ENCODE peak calls at places on chromosomes 5 and 9, in five cellular contexts. One of them, this sample, is unnamed.

GRCh38 chr9:89274838-89275237 is 36.2 kb upstream of the CKS2 start:
- DNase-seq in colonic mucosa: no peak
- DNase-seq in NCI-H1105: no peak
- DNase-seq in H9: no peak
- DNase-seq in SK-MEL-5: no peak
- DNase-seq in this sample: no peak

GRCh38 chr9:82903503-82903902 is 159.4 kb downstream of the RASEF start:
- DNase-seq in colonic mucosa: no peak
- DNase-seq in H9: no peak
- DNase-seq in SK-MEL-5: peak; percentile 24
- DNase-seq in NCI-H1105: no peak
- DNase-seq in this sample: no peak

GRCh38 chr5:150356575-150357284 is 767 bp upstream of the TCOF1 start:
- DNase-seq in SK-MEL-5: no peak
- DNase-seq in NCI-H1105: no peak
- DNase-seq in colonic mucosa: peak; percentile 28
- DNase-seq in H9: no peak
- DNase-seq in this sample: no peak

GRCh38 chr9:2193565-2193964 is 178.4 kb downstream of the SMARCA2 start:
- DNase-seq in colonic mucosa: no peak
- DNase-seq in SK-MEL-5: no peak
- DNase-seq in H9: no peak
- DNase-seq in NCI-H1105: no peak
- DNase-seq in this sample: no peak

GRCh38 chr5:98770911-98771322 is 2.5 kb upstream of the RGMB start:
- DNase-seq in SK-MEL-5: no peak
- DNase-seq in colonic mucosa: no peak
- DNase-seq in H9: no peak
- DNase-seq in NCI-H1105: no peak
- DNase-seq in this sample: no peak

GRCh38 chr9:87667164-87667738 is 58.7 kb upstream of the CTSL start:
- DNase-seq in NCI-H1105: no peak
- DNase-seq in H9: peak; percentile 87
- DNase-seq in SK-MEL-5: peak; percentile 63
- DNase-seq in colonic mucosa: no peak
- DNase-seq in this sample: peak; percentile 32

GRCh38 chr9:108673386-108673785 is 182.4 kb downstream of the ACTL7B start:
- DNase-seq in SK-MEL-5: no peak
- DNase-seq in H9: no peak
- DNase-seq in colonic mucosa: no peak
- DNase-seq in NCI-H1105: no peak
- DNase-seq in this sample: no peak

GRCh38 chr9:133528001-133528886 is 3.5 kb upstream of the MYMK start:
- DNase-seq in SK-MEL-5: no peak
- DNase-seq in H9: no peak
- DNase-seq in NCI-H1105: no peak
- DNase-seq in colonic mucosa: no peak
- DNase-seq in this sample: no peak

GRCh38 chr9:2875218-2875977 is 31.5 kb upstream of the PUM3 start:
- DNase-seq in colonic mucosa: no peak
- DNase-seq in NCI-H1105: no peak
- DNase-seq in SK-MEL-5: no peak
- DNase-seq in H9: no peak
- DNase-seq in this sample: no peak

GRCh38 chr5:132825824-132826391 is 4.5 kb downstream of the SHROOM1 start:
- DNase-seq in H9: peak; percentile 59
- DNase-seq in NCI-H1105: no peak
- DNase-seq in colonic mucosa: no peak
- DNase-seq in SK-MEL-5: no peak
- DNase-seq in this sample: no peak

GRCh38 chr9:136889858-136890257 is 3.5 kb downstream of the TRAF2 start:
- DNase-seq in colonic mucosa: no peak
- DNase-seq in SK-MEL-5: no peak
- DNase-seq in NCI-H1105: no peak
- DNase-seq in H9: no peak
- DNase-seq in this sample: no peak

GRCh38 chr9:125749951-125750655 is 2.9 kb downstream of the PBX3 start:
- DNase-seq in SK-MEL-5: no peak
- DNase-seq in H9: no peak
- DNase-seq in colonic mucosa: no peak
- DNase-seq in NCI-H1105: no peak
- DNase-seq in this sample: peak; percentile 30

GRCh38 chr5:142014911-142015584 is 2.2 kb upstream of the GNPDA1 start:
- DNase-seq in SK-MEL-5: peak; percentile 63
- DNase-seq in H9: no peak
- DNase-seq in NCI-H1105: peak; percentile 8
- DNase-seq in colonic mucosa: peak; percentile 39
- DNase-seq in this sample: peak; percentile 83

GRCh38 chr9:110895141-110895912 is 142.9 kb downstream of the LPAR1 start:
- DNase-seq in NCI-H1105: no peak
- DNase-seq in SK-MEL-5: no peak
- DNase-seq in colonic mucosa: peak; percentile 30
- DNase-seq in H9: no peak
- DNase-seq in this sample: no peak

GRCh38 chr5:38404667-38405276 is 146.4 kb downstream of the EGFLAM start:
- DNase-seq in NCI-H1105: no peak
- DNase-seq in H9: peak; percentile 69
- DNase-seq in colonic mucosa: no peak
- DNase-seq in SK-MEL-5: peak; percentile 55
- DNase-seq in this sample: no peak

GRCh38 chr9:31776471-31776870 is 608.0 kb upstream of the ACO1 start:
- DNase-seq in H9: no peak
- DNase-seq in colonic mucosa: no peak
- DNase-seq in SK-MEL-5: no peak
- DNase-seq in NCI-H1105: peak; percentile 98
- DNase-seq in this sample: peak; percentile 85

GRCh38 chr5:140118294-140118936 is 4.5 kb downstream of the PURA start:
- DNase-seq in colonic mucosa: no peak
- DNase-seq in NCI-H1105: no peak
- DNase-seq in H9: no peak
- DNase-seq in SK-MEL-5: peak; percentile 54
- DNase-seq in this sample: no peak

GRCh38 chr9:127925959-127926949 is 4.3 kb downstream of the PIP5KL1 start:
- DNase-seq in colonic mucosa: no peak
- DNase-seq in H9: no peak
- DNase-seq in NCI-H1105: no peak
- DNase-seq in SK-MEL-5: no peak
- DNase-seq in this sample: no peak

GRCh38 chr9:31027678-31028077 is 1356.8 kb upstream of the ACO1 start:
- DNase-seq in NCI-H1105: no peak
- DNase-seq in H9: no peak
- DNase-seq in SK-MEL-5: no peak
- DNase-seq in colonic mucosa: no peak
- DNase-seq in this sample: no peak

GRCh38 chr5:124912653-124913328 is 166.4 kb upstream of the ZNF608 start:
- DNase-seq in NCI-H1105: no peak
- DNase-seq in H9: no peak
- DNase-seq in SK-MEL-5: no peak
- DNase-seq in colonic mucosa: no peak
- DNase-seq in this sample: no peak

GRCh38 chr5:139808481-139809330 is 13.1 kb downstream of the PSD2 start:
- DNase-seq in H9: peak; percentile 82
- DNase-seq in SK-MEL-5: peak; percentile 8
- DNase-seq in colonic mucosa: no peak
- DNase-seq in NCI-H1105: no peak
- DNase-seq in this sample: peak; percentile 13

GRCh38 chr5:122408592-122409219 is 96.7 kb downstream of the SNCAIP start:
- DNase-seq in NCI-H1105: no peak
- DNase-seq in H9: no peak
- DNase-seq in colonic mucosa: no peak
- DNase-seq in SK-MEL-5: no peak
- DNase-seq in this sample: no peak

GRCh38 chr9:72041775-72042194 is 18.6 kb downstream of the C9orf57 start:
- DNase-seq in H9: no peak
- DNase-seq in SK-MEL-5: peak; percentile 52
- DNase-seq in NCI-H1105: peak; percentile 71
- DNase-seq in colonic mucosa: peak; percentile 42
- DNase-seq in this sample: no peak

GRCh38 chr9:122164286-122164685 is 4.6 kb downstream of the MORN5 start:
- DNase-seq in SK-MEL-5: no peak
- DNase-seq in colonic mucosa: no peak
- DNase-seq in NCI-H1105: no peak
- DNase-seq in H9: no peak
- DNase-seq in this sample: no peak

GRCh38 chr9:74025402-74025894 is 471.7 kb upstream of the RORB start:
- DNase-seq in H9: no peak
- DNase-seq in colonic mucosa: no peak
- DNase-seq in NCI-H1105: no peak
- DNase-seq in SK-MEL-5: peak; percentile 52
- DNase-seq in this sample: no peak

This sample was measured in endothelial cell of umbilical vein.